ENCODE peak calls at places on chromosomes 11 and 22, in five cellular contexts. C is mammary epithelial cell, V is myocyte, X is A673, K is iris pigment epithelial cell. U is an unnamed sample.

GRCh38 chr11:5522308-5522707 is 5.8 kb upstream of the UBQLNL start:
- DNase-seq in K (no peak), X (no peak), V (no peak), C (no peak), U (no peak)

GRCh38 chr22:26618487-26618886 is 660 bp upstream of the CRYBB1 start:
- DNase-seq in K (no peak), X (no peak), V (no peak), C (no peak), U (no peak)

GRCh38 chr22:24516301-24516737 is 21.2 kb downstream of the UPB1 start:
- DNase-seq in K (peak), C (peak), X (no peak), V (peak), U (no peak)

GRCh38 chr22:43389227-43389836 is 22.5 kb upstream of the MPPED1 start:
- DNase-seq in X (no peak), K (no peak), C (no peak), V (no peak), U (peak)

GRCh38 chr11:413120-414081 is 1.4 kb downstream of the SIGIRR start:
- DNase-seq in V (no peak), C (no peak), X (peak), K (no peak), U (no peak)

GRCh38 chr22:39954584-39955055 is 5.6 kb upstream of the TMA7B start:
- DNase-seq in X (peak), V (peak), K (peak), C (peak), U (no peak)

GRCh38 chr22:42544686-42545085 is 9.1 kb upstream of the SERHL2 start:
- DNase-seq in K (peak), C (no peak), V (no peak), X (no peak), U (no peak)

GRCh38 chr11:131864205-131864604 is 493.8 kb downstream of the NTM start:
- DNase-seq in V (no peak), C (no peak), X (peak), K (no peak), U (peak)

GRCh38 chr22:29482726-29483125 is 2.7 kb downstream of the NEFH start:
- DNase-seq in K (no peak), X (no peak), V (no peak), C (no peak), U (no peak)

GRCh38 chr11:34682822-34683221 is 61.9 kb downstream of the EHF start:
- DNase-seq in C (peak), X (no peak), K (peak), V (peak), U (no peak)

GRCh38 chr11:2769409-2769778 is 69.6 kb upstream of the KCNQ1OT1 start:
- DNase-seq in V (no peak), X (no peak), K (no peak), C (no peak), U (no peak)

GRCh38 chr11:70883323-70883940 is 368.9 kb downstream of the SHANK2 start:
- DNase-seq in X (no peak), C (no peak), V (no peak), K (no peak), U (no peak)

GRCh38 chr22:40498454-40499186 is 128.2 kb downstream of the SGSM3 start:
- DNase-seq in X (no peak), C (peak), K (peak), V (peak), U (peak)

GRCh38 chr11:92149996-92150395 is 74.6 kb upstream of the FAT3 start:
- DNase-seq in X (no peak), C (no peak), V (no peak), K (no peak), U (no peak)

U was measured in NCI-H82.